ENCODE peak calls at places on chromosomes 4 and X, in five cellular contexts. Q, F, U, W and I are unnamed samples.

GRCh38 chrX:119721487-119721886 is 28.5 kb upstream of the SEPTIN6 start:
- DNase-seq in U (no peak), F (no peak), W (no peak), Q (no peak), I (no peak)

GRCh38 chrX:110114260-110114776 is 111.4 kb downstream of the TMEM164 start:
- DNase-seq in F (no peak), U (no peak), Q (no peak), W (no peak), I (no peak)

GRCh38 chrX:136684120-136684519 is 36.2 kb downstream of the CD40LG start:
- DNase-seq in W (no peak), U (no peak), F (no peak), Q (no peak), I (no peak)

GRCh38 chrX:115560978-115561604 is at the start of gene PLS3:
- DNase-seq in F (peak; percentile 91), Q (peak; percentile 72), W (peak; percentile 85), U (no peak), I (peak; percentile 86)

GRCh38 chr4:81600511-81601269 is 129.0 kb upstream of the RASGEF1B start:
- DNase-seq in Q (peak; percentile 14), W (no peak), F (no peak), U (no peak), I (peak; percentile 31)

GRCh38 chr4:34850426-34850825 is 1393.9 kb downstream of the ARAP2 start:
- DNase-seq in U (no peak), W (no peak), Q (no peak), F (peak; percentile 60), I (no peak)

GRCh38 chr4:120052840-120053239 is 13.8 kb downstream of the MAD2L1 start:
- DNase-seq in U (no peak), Q (no peak), W (no peak), F (peak; percentile 98), I (peak; percentile 41)

GRCh38 chr4:124641715-124642380 is 70.7 kb downstream of the ANKRD50 start:
- DNase-seq in W (peak; percentile 6), Q (no peak), U (no peak), F (peak; percentile 96), I (no peak)

GRCh38 chrX:111568356-111568755 is 56.9 kb downstream of the SERTM2 start:
- DNase-seq in U (no peak), Q (no peak), W (peak; percentile 20), F (no peak), I (no peak)

GRCh38 chrX:31060013-31060412 is 11.8 kb downstream of the FTHL17 start:
- DNase-seq in W (no peak), Q (no peak), F (no peak), U (no peak), I (no peak)

GRCh38 chr4:18722748-18723191 is 701.2 kb upstream of the LCORL start:
- DNase-seq in U (no peak), F (no peak), W (no peak), Q (peak; percentile 29), I (no peak)

GRCh38 chr4:5045099-5045498 is 6.2 kb upstream of the STK32B start:
- DNase-seq in U (no peak), F (no peak), W (no peak), Q (peak; percentile 18), I (peak; percentile 27)

GRCh38 chr4:92210906-92211305 is 92.9 kb upstream of the GRID2 start:
- DNase-seq in W (no peak), Q (no peak), U (no peak), F (no peak), I (no peak)

GRCh38 chrX:24034485-24034884 is 7.5 kb upstream of the KLHL15 start:
- DNase-seq in U (no peak), Q (no peak), W (no peak), F (no peak), I (no peak)

GRCh38 chrX:40468033-40468979 is 112.5 kb upstream of the ATP6AP2 start:
- DNase-seq in Q (peak; percentile 59), F (no peak), U (no peak), W (peak; percentile 62), I (peak; percentile 75)

GRCh38 chrX:40109288-40110008 is 11.7 kb upstream of the BCOR start:
- DNase-seq in F (peak; percentile 68), W (peak; percentile 82), Q (peak; percentile 67), U (no peak), I (peak; percentile 45)

GRCh38 chrX:131271274-131271673 is 17.8 kb downstream of the IGSF1 start:
- DNase-seq in F (no peak), Q (no peak), W (no peak), U (no peak), I (no peak)

GRCh38 chr4:71456841-71457240 is 118.0 kb downstream of the SLC4A4 start:
- DNase-seq in U (no peak), W (no peak), Q (no peak), F (peak; percentile 45), I (peak; percentile 28)

GRCh38 chrX:68671221-68671620 is 23.8 kb downstream of the STARD8 start:
- DNase-seq in W (no peak), F (no peak), Q (no peak), U (no peak), I (no peak)

GRCh38 chr4:55001538-55001937 is 123.9 kb downstream of the KDR start:
- DNase-seq in F (peak; percentile 17), Q (no peak), W (no peak), U (no peak), I (no peak)

GRCh38 chr4:105140684-105141490 is 5.8 kb upstream of the TET2 start:
- DNase-seq in F (peak; percentile 49), W (peak; percentile 36), U (peak; percentile 17), Q (peak; percentile 18), I (peak; percentile 41)

GRCh38 chr4:5592272-5592671 is 116.1 kb downstream of the EVC2 start:
- DNase-seq in Q (no peak), U (no peak), F (no peak), W (no peak), I (no peak)

GRCh38 chr4:1237981-1238675 is 10.8 kb downstream of the CTBP1 start:
- DNase-seq in U (no peak), Q (peak; percentile 6), F (no peak), W (no peak), I (no peak)

GRCh38 chrX:54358424-54359211 is 772 bp upstream of the WNK3 start:
- DNase-seq in F (peak; percentile 52), Q (peak; percentile 20), W (peak; percentile 52), U (no peak), I (peak; percentile 69)

GRCh38 chr4:26372525-26373172 is 51.8 kb downstream of the RBPJ start:
- DNase-seq in Q (no peak), W (peak; percentile 23), U (peak; percentile 25), F (peak; percentile 69), I (peak; percentile 27)

GRCh38 chr4:98046665-98047064 is 96.6 kb downstream of the STPG2 start:
- DNase-seq in F (no peak), W (no peak), Q (no peak), U (no peak), I (no peak)

GRCh38 chr4:41104155-41104554 is 110.2 kb downstream of the APBB2 start:
- DNase-seq in Q (no peak), W (no peak), U (no peak), F (no peak), I (no peak)

GRCh38 chr4:136484996-136485395 is 1047.3 kb downstream of the PCDH18 start:
- DNase-seq in Q (no peak), F (no peak), W (no peak), U (no peak), I (no peak)

GRCh38 chrX:108584617-108585211 is 145.1 kb downstream of the COL4A5 start:
- DNase-seq in F (peak; percentile 5), U (no peak), Q (no peak), W (peak; percentile 30), I (no peak)

GRCh38 chrX:101393530-101394305 is 2.9 kb downstream of the RPL36A start:
- DNase-seq in F (no peak), Q (no peak), W (no peak), U (no peak), I (no peak)

GRCh38 chrX:49992809-49993208 is 70.4 kb downstream of the CLCN5 start:
- DNase-seq in U (no peak), Q (no peak), W (no peak), F (peak; percentile 5), I (no peak)

GRCh38 chrX:19630776-19631707 is 115.7 kb upstream of the MAP3K15 start:
- DNase-seq in U (no peak), F (no peak), W (no peak), Q (no peak), I (no peak)

GRCh38 chr4:55866973-55867574 is 13.6 kb downstream of the EXOC1 start:
- DNase-seq in W (peak; percentile 22), F (peak; percentile 71), Q (no peak), U (peak; percentile 16), I (peak; percentile 18)

GRCh38 chr4:31089815-31090214 is 369.6 kb downstream of the PCDH7 start:
- DNase-seq in U (no peak), W (peak; percentile 35), Q (no peak), F (peak; percentile 12), I (no peak)

GRCh38 chr4:72394264-72394663 is 174.8 kb downstream of the ADAMTS3 start:
- DNase-seq in Q (no peak), W (no peak), U (no peak), F (no peak), I (no peak)